ENCODE peak calls at places on chromosome 16, in eight cellular contexts. Z is CD8-positive, alpha-beta T cell; Q is breast epithelium; J is endodermal cell; O is thoracic aorta; L is stomach; S is gastrocnemius medialis; E is CD8-positive, alpha-beta memory T cell. N is an unnamed sample.
A peak's percentile ranks its signal among the peaks of the same experiment; 100 is the strongest.

GRCh38 chr16:83689385-83689831 is 118.4 kb upstream of the HSBP1 start:
- DNase-seq in J (no peak), Q (no peak), Z (no peak), O (peak; percentile 37), S (peak; percentile 59), E (no peak), L (no peak), N (no peak)

GRCh38 chr16:86727131-86727530 is 148.8 kb downstream of the FOXL1 start:
- DNase-seq in O (no peak), Z (no peak), E (no peak), L (no peak), S (peak; percentile 40), Q (no peak), J (no peak), N (no peak)

GRCh38 chr16:54048994-54049929 is 237.3 kb downstream of the IRX3 start:
- DNase-seq in O (no peak), Z (no peak), J (peak; percentile 86), Q (no peak), E (no peak), S (no peak), L (no peak), N (no peak)

GRCh38 chr16:87709677-87710076 is 56.1 kb downstream of the KLHDC4 start:
- DNase-seq in L (no peak), Z (no peak), Q (no peak), E (no peak), O (no peak), S (no peak), J (no peak), N (no peak)

GRCh38 chr16:64481497-64481896 is 640.4 kb downstream of the CDH11 start:
- DNase-seq in E (no peak), Q (no peak), O (no peak), J (no peak), S (no peak), L (no peak), Z (no peak), N (no peak)

GRCh38 chr16:54937673-54938350 is 7.1 kb downstream of the IRX5 start:
- DNase-seq in Q (no peak), J (no peak), E (no peak), Z (no peak), S (no peak), L (no peak), O (no peak), N (no peak)

GRCh38 chr16:23365602-23366240 is 63.6 kb downstream of the SCNN1B start:
- DNase-seq in S (peak; percentile 44), L (no peak), Z (no peak), E (no peak), Q (no peak), O (no peak), J (no peak), N (no peak)

GRCh38 chr16:18832021-18832420 is 30.7 kb upstream of the ARL6IP1 start:
- DNase-seq in O (no peak), E (no peak), L (no peak), S (no peak), Q (no peak), Z (no peak), J (no peak), N (no peak)

GRCh38 chr16:54375056-54375455 is 88.5 kb upstream of the IRX3 start:
- DNase-seq in Z (no peak), Q (no peak), S (no peak), J (no peak), O (no peak), L (no peak), E (no peak), N (no peak)

GRCh38 chr16:68257251-68257905 is 6.9 kb upstream of the SLC7A6 start:
- DNase-seq in L (no peak), J (no peak), E (no peak), S (peak; percentile 82), Q (no peak), Z (no peak), O (no peak), N (no peak)
- H3K27ac ChIP-seq in L (no peak overlapping the region), J (peak overlapping the region; percentile 18), E (no peak overlapping the region), S (peak overlapping the region; percentile 100), Q (peak overlapping the region; percentile 52), Z (no peak overlapping the region), O (peak overlapping the region; percentile 88), N (peak overlapping the region; percentile 51)

DNA sequence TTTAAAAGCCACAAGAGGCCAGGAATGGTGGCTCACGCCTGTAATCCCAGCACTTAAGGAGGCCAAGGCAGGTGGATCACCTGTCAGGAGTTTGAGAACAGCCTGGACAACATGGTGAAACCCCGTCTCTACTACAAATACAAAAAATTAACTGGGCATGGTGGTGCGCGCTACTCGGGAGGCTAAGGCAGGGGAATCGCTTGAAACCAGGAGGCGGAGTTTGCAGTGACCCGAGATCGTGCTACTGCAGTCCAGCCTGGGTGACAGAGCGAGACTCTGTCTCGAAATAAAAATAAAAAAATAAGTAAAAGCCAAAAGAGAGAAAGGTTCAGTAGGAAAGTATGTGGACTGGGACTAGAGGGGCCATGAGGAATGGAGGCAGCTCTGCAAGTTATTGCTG is 13.1 kb upstream of the ITGAL start:
- DNase-seq in Z (no peak), Q (no peak), J (no peak), O (no peak), S (no peak), E (no peak), L (no peak), N (no peak)
- H3K27ac ChIP-seq in Z (peak overlapping the region; percentile 15), Q (no peak overlapping the region), J (no peak overlapping the region), O (no peak overlapping the region), S (no peak overlapping the region), E (no peak overlapping the region), L (no peak overlapping the region), N (no peak overlapping the region)

DNA sequence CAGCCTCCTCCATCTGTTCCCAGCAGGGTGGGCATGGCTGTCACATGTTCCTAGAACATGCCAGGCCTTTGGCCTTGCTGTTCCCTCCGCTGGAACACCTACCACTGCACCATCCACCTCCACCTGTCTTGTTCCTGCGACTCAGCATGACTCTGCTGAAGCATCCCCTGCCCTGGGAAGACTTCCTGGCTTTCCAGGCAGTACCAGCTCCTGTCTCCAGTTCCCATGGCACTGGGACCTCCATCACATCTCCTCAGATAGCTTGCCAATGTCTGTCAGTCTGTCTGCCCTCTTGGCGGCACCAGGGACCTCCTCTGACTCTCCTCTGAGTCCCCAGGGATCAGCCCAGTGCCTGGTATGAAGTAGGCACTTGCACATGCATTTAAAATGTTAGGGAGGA is 15.7 kb downstream of the PDP2 start:
- DNase-seq in L (no peak), J (no peak), E (peak; percentile 18), Q (no peak), S (no peak), O (no peak), Z (no peak), N (no peak)
- H3K27ac ChIP-seq in L (no peak overlapping the region), J (no peak overlapping the region), E (no peak overlapping the region), Q (no peak overlapping the region), S (peak overlapping the region; percentile 71), O (peak overlapping the region; percentile 43), Z (no peak overlapping the region), N (no peak overlapping the region)

DNA sequence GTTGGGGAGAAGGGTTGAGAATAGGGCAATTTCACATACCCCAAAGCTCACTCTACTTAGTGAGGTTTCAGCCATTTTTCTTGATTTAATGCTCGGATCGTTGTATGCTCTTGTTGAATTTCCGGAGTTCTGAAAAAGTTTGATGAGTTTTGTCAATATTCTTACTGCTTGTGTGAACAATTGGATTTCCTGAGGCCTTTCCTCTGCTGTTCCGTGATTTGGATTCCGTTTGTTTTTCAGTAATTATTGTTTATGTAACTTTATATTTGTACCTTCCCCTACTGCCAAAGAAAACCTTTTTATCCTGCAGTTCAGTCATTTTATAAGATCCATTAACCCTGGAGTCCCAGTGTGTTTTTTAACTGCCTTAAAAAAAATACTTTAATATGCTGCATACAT is 62.9 kb downstream of the PHKB start:
- DNase-seq in Z (no peak), Q (no peak), O (no peak), L (no peak), J (no peak), E (no peak), S (no peak), N (no peak)
- H3K27ac ChIP-seq in Z (no peak overlapping the region), Q (no peak overlapping the region), O (no peak overlapping the region), L (no peak overlapping the region), J (no peak overlapping the region), E (no peak overlapping the region), S (peak overlapping the region; percentile 4), N (peak overlapping the region; percentile 26)

GRCh38 chr16:31061813-31062440 is 12.1 kb downstream of the ZNF668 start:
- DNase-seq in O (no peak), S (no peak), Q (no peak), L (no peak), J (no peak), Z (no peak), E (no peak), N (no peak)
- H3K27ac ChIP-seq in O (no peak overlapping the region), S (no peak overlapping the region), Q (no peak overlapping the region), L (no peak overlapping the region), J (no peak overlapping the region), Z (no peak overlapping the region), E (no peak overlapping the region), N (no peak overlapping the region)

GRCh38 chr16:4653981-4654380 is 29.4 kb downstream of the MGRN1 start:
- DNase-seq in L (peak; percentile 95), S (no peak), Z (no peak), Q (no peak), J (no peak), O (no peak), E (no peak), N (no peak)

GRCh38 chr16:4654387-4654901 is 29.8 kb downstream of the MGRN1 start:
- DNase-seq in J (no peak), L (peak; percentile 66), Z (no peak), S (no peak), O (no peak), E (no peak), Q (no peak), N (no peak)

GRCh38 chr16:4651842-4652241 is 27.2 kb downstream of the MGRN1 start:
- DNase-seq in Z (no peak), L (no peak), Q (no peak), S (no peak), O (no peak), E (no peak), J (no peak), N (no peak)

GRCh38 chr16:4654946-4655590 is 30.4 kb downstream of the MGRN1 start:
- DNase-seq in Z (no peak), E (no peak), S (no peak), Q (no peak), O (no peak), J (no peak), L (no peak), N (no peak)

GRCh38 chr16:4652561-4652960 is 27.9 kb downstream of the MGRN1 start:
- DNase-seq in L (no peak), O (no peak), Z (no peak), S (no peak), Q (no peak), E (no peak), J (no peak), N (no peak)
- H3K27ac ChIP-seq in L (peak overlapping the region; percentile 86), O (no peak overlapping the region), Z (no peak overlapping the region), S (no peak overlapping the region), Q (no peak overlapping the region), E (no peak overlapping the region), J (no peak overlapping the region), N (no peak overlapping the region)

N was measured in heart right ventricle.